ENCODE peak calls at places on chromosome 15, in ten cellular contexts. One of them, this sample, is unnamed.

GRCh38 chr15:66931768-66932633 is 133.4 kb upstream of the SMAD3 start:
- DNase-seq in psoas muscle: no peak
- DNase-seq in thoracic aorta: no peak
- DNase-seq in SJSA1: peak; percentile 82
- DNase-seq in right cardiac atrium: no peak
- DNase-seq in thyroid gland: peak; percentile 72
- DNase-seq in heart right ventricle: no peak
- DNase-seq in ovary: no peak
- DNase-seq in neural progenitor cell: peak; percentile 85
- DNase-seq in breast epithelium: no peak
- DNase-seq in this sample: peak; percentile 23

GRCh38 chr15:66621491-66622467 is 56.0 kb upstream of the LCTL start:
- DNase-seq in psoas muscle: no peak
- DNase-seq in thoracic aorta: no peak
- DNase-seq in SJSA1: no peak
- DNase-seq in right cardiac atrium: peak; percentile 76
- DNase-seq in thyroid gland: peak; percentile 33
- DNase-seq in heart right ventricle: no peak
- DNase-seq in ovary: peak; percentile 51
- DNase-seq in neural progenitor cell: peak; percentile 75
- DNase-seq in breast epithelium: no peak
- DNase-seq in this sample: no peak

GRCh38 chr15:26954403-26954802 is 16.6 kb upstream of the GABRG3 start:
- DNase-seq in psoas muscle: no peak
- DNase-seq in thoracic aorta: no peak
- DNase-seq in SJSA1: no peak
- DNase-seq in right cardiac atrium: no peak
- DNase-seq in thyroid gland: no peak
- DNase-seq in heart right ventricle: no peak
- DNase-seq in ovary: no peak
- DNase-seq in neural progenitor cell: no peak
- DNase-seq in breast epithelium: no peak
- DNase-seq in this sample: no peak

GRCh38 chr15:60695713-60696522 is 217.0 kb upstream of the ICE2 start:
- DNase-seq in psoas muscle: no peak
- DNase-seq in thoracic aorta: no peak
- DNase-seq in SJSA1: no peak
- DNase-seq in right cardiac atrium: no peak
- DNase-seq in thyroid gland: no peak
- DNase-seq in heart right ventricle: no peak
- DNase-seq in ovary: no peak
- DNase-seq in neural progenitor cell: no peak
- DNase-seq in breast epithelium: no peak
- DNase-seq in this sample: no peak

GRCh38 chr15:88619796-88620195 is 1.3 kb upstream of the AEN start:
- DNase-seq in psoas muscle: no peak
- DNase-seq in thoracic aorta: no peak
- DNase-seq in SJSA1: no peak
- DNase-seq in right cardiac atrium: no peak
- DNase-seq in thyroid gland: no peak
- DNase-seq in heart right ventricle: no peak
- DNase-seq in ovary: no peak
- DNase-seq in neural progenitor cell: no peak
- DNase-seq in breast epithelium: no peak
- DNase-seq in this sample: no peak

GRCh38 chr15:26449296-26449695 is 323.6 kb downstream of the GABRB3 start:
- DNase-seq in psoas muscle: no peak
- DNase-seq in thoracic aorta: no peak
- DNase-seq in SJSA1: no peak
- DNase-seq in right cardiac atrium: no peak
- DNase-seq in thyroid gland: no peak
- DNase-seq in heart right ventricle: no peak
- DNase-seq in ovary: no peak
- DNase-seq in neural progenitor cell: no peak
- DNase-seq in breast epithelium: no peak
- DNase-seq in this sample: no peak

GRCh38 chr15:40241305-40242215 is 2.7 kb downstream of the PAK6 start:
- DNase-seq in psoas muscle: no peak
- DNase-seq in thoracic aorta: no peak
- DNase-seq in SJSA1: no peak
- DNase-seq in right cardiac atrium: no peak
- DNase-seq in thyroid gland: no peak
- DNase-seq in heart right ventricle: no peak
- DNase-seq in ovary: no peak
- DNase-seq in neural progenitor cell: no peak
- DNase-seq in breast epithelium: peak; percentile 14
- DNase-seq in this sample: no peak

GRCh38 chr15:33913459-33913858 is 54.8 kb upstream of the CHRM5 start:
- DNase-seq in psoas muscle: no peak
- DNase-seq in thoracic aorta: no peak
- DNase-seq in SJSA1: no peak
- DNase-seq in right cardiac atrium: no peak
- DNase-seq in thyroid gland: no peak
- DNase-seq in heart right ventricle: no peak
- DNase-seq in ovary: no peak
- DNase-seq in neural progenitor cell: no peak
- DNase-seq in breast epithelium: no peak
- DNase-seq in this sample: no peak

GRCh38 chr15:52102468-52102867 is 10.1 kb downstream of the BCL2L10 start:
- DNase-seq in psoas muscle: no peak
- DNase-seq in thoracic aorta: no peak
- DNase-seq in SJSA1: no peak
- DNase-seq in right cardiac atrium: no peak
- DNase-seq in thyroid gland: no peak
- DNase-seq in heart right ventricle: no peak
- DNase-seq in ovary: no peak
- DNase-seq in neural progenitor cell: no peak
- DNase-seq in breast epithelium: no peak
- DNase-seq in this sample: no peak

GRCh38 chr15:95770191-95770590 is 560.3 kb upstream of the NR2F2 start:
- DNase-seq in psoas muscle: no peak
- DNase-seq in thoracic aorta: no peak
- DNase-seq in SJSA1: peak; percentile 49
- DNase-seq in right cardiac atrium: no peak
- DNase-seq in thyroid gland: no peak
- DNase-seq in heart right ventricle: no peak
- DNase-seq in ovary: no peak
- DNase-seq in neural progenitor cell: no peak
- DNase-seq in breast epithelium: no peak
- DNase-seq in this sample: no peak

GRCh38 chr15:98124576-98124975 is 164.1 kb downstream of the ARRDC4 start:
- DNase-seq in psoas muscle: no peak
- DNase-seq in thoracic aorta: no peak
- DNase-seq in SJSA1: no peak
- DNase-seq in right cardiac atrium: no peak
- DNase-seq in thyroid gland: no peak
- DNase-seq in heart right ventricle: no peak
- DNase-seq in ovary: no peak
- DNase-seq in neural progenitor cell: no peak
- DNase-seq in breast epithelium: no peak
- DNase-seq in this sample: no peak

GRCh38 chr15:98121957-98122356 is 161.5 kb downstream of the ARRDC4 start:
- DNase-seq in psoas muscle: no peak
- DNase-seq in thoracic aorta: no peak
- DNase-seq in SJSA1: no peak
- DNase-seq in right cardiac atrium: no peak
- DNase-seq in thyroid gland: no peak
- DNase-seq in heart right ventricle: no peak
- DNase-seq in ovary: no peak
- DNase-seq in neural progenitor cell: no peak
- DNase-seq in breast epithelium: no peak
- DNase-seq in this sample: no peak

GRCh38 chr15:98123834-98124233 is 163.3 kb downstream of the ARRDC4 start:
- DNase-seq in psoas muscle: no peak
- DNase-seq in thoracic aorta: no peak
- DNase-seq in SJSA1: no peak
- DNase-seq in right cardiac atrium: no peak
- DNase-seq in thyroid gland: no peak
- DNase-seq in heart right ventricle: no peak
- DNase-seq in ovary: no peak
- DNase-seq in neural progenitor cell: no peak
- DNase-seq in breast epithelium: no peak
- DNase-seq in this sample: no peak

GRCh38 chr15:98121514-98121913 is 161.0 kb downstream of the ARRDC4 start:
- DNase-seq in psoas muscle: no peak
- DNase-seq in thoracic aorta: no peak
- DNase-seq in SJSA1: no peak
- DNase-seq in right cardiac atrium: no peak
- DNase-seq in thyroid gland: no peak
- DNase-seq in heart right ventricle: no peak
- DNase-seq in ovary: no peak
- DNase-seq in neural progenitor cell: no peak
- DNase-seq in breast epithelium: no peak
- DNase-seq in this sample: no peak

DNA sequence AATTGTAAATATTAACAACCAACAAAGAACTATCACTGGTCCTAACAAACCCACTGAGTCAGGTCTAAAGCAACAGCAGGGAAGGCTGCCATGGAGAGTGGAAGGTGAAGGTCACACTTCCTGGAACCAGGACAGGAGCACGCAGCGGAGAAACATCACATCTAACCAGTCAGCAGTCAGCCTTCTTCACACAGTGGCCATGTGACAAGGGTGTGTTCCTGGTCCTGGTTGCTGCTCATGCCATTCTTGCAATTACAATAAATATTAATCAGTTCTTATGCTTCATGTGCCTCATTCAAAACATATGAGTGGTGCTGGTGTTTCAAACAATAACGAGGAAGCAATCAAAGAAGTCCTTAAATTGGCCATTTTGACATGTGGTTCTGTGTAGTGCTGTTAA is 162.8 kb downstream of the ARRDC4 start:
- DNase-seq in psoas muscle: no peak
- DNase-seq in thoracic aorta: no peak
- DNase-seq in SJSA1: no peak
- DNase-seq in right cardiac atrium: no peak
- DNase-seq in thyroid gland: no peak
- DNase-seq in heart right ventricle: no peak
- DNase-seq in ovary: no peak
- DNase-seq in neural progenitor cell: no peak
- DNase-seq in breast epithelium: no peak
- DNase-seq in this sample: no peak
- H3K27ac ChIP-seq in psoas muscle: no peak overlapping the region
- H3K27ac ChIP-seq in thoracic aorta: no peak overlapping the region
- H3K27ac ChIP-seq in SJSA1: no peak overlapping the region
- H3K27ac ChIP-seq in right cardiac atrium: no peak overlapping the region
- H3K27ac ChIP-seq in thyroid gland: no peak overlapping the region
- H3K27ac ChIP-seq in heart right ventricle: no peak overlapping the region
- H3K27ac ChIP-seq in ovary: no peak overlapping the region
- H3K27ac ChIP-seq in neural progenitor cell: no peak overlapping the region
- H3K27ac ChIP-seq in breast epithelium: no peak overlapping the region
- H3K27ac ChIP-seq in this sample: no peak overlapping the region

GRCh38 chr15:100373942-100374341 is 32.2 kb upstream of the ADAMTS17 start:
- DNase-seq in psoas muscle: no peak
- DNase-seq in thoracic aorta: no peak
- DNase-seq in SJSA1: no peak
- DNase-seq in right cardiac atrium: peak; percentile 32
- DNase-seq in thyroid gland: no peak
- DNase-seq in heart right ventricle: no peak
- DNase-seq in ovary: no peak
- DNase-seq in neural progenitor cell: no peak
- DNase-seq in breast epithelium: no peak
- DNase-seq in this sample: no peak
- H3K4me3 ChIP-seq in psoas muscle: no peak overlapping the region
- H3K4me3 ChIP-seq in thoracic aorta: peak overlapping the region; percentile 82
- H3K4me3 ChIP-seq in SJSA1: no peak overlapping the region
- H3K4me3 ChIP-seq in right cardiac atrium: peak overlapping the region; percentile 41
- H3K4me3 ChIP-seq in thyroid gland: no peak overlapping the region
- H3K4me3 ChIP-seq in heart right ventricle: peak overlapping the region; percentile 37
- H3K4me3 ChIP-seq in ovary: peak overlapping the region; percentile 52
- H3K4me3 ChIP-seq in neural progenitor cell: peak overlapping the region; percentile 55
- H3K4me3 ChIP-seq in breast epithelium: peak overlapping the region; percentile 57
- H3K4me3 ChIP-seq in this sample: peak overlapping the region; percentile 44

GRCh38 chr15:70504305-70504951 is 258.9 kb downstream of the UACA start:
- DNase-seq in psoas muscle: peak; percentile 81
- DNase-seq in thoracic aorta: peak; percentile 39
- DNase-seq in SJSA1: peak; percentile 63
- DNase-seq in right cardiac atrium: peak; percentile 79
- DNase-seq in thyroid gland: peak; percentile 16
- DNase-seq in heart right ventricle: peak; percentile 57
- DNase-seq in ovary: peak; percentile 76
- DNase-seq in neural progenitor cell: no peak
- DNase-seq in breast epithelium: peak; percentile 53
- DNase-seq in this sample: no peak

GRCh38 chr15:70502576-70502975 is 260.8 kb downstream of the UACA start:
- DNase-seq in psoas muscle: no peak
- DNase-seq in thoracic aorta: no peak
- DNase-seq in SJSA1: no peak
- DNase-seq in right cardiac atrium: no peak
- DNase-seq in thyroid gland: no peak
- DNase-seq in heart right ventricle: no peak
- DNase-seq in ovary: no peak
- DNase-seq in neural progenitor cell: no peak
- DNase-seq in breast epithelium: no peak
- DNase-seq in this sample: no peak

GRCh38 chr15:70501849-70502248 is 261.5 kb downstream of the UACA start:
- DNase-seq in psoas muscle: no peak
- DNase-seq in thoracic aorta: no peak
- DNase-seq in SJSA1: no peak
- DNase-seq in right cardiac atrium: no peak
- DNase-seq in thyroid gland: no peak
- DNase-seq in heart right ventricle: no peak
- DNase-seq in ovary: no peak
- DNase-seq in neural progenitor cell: no peak
- DNase-seq in breast epithelium: no peak
- DNase-seq in this sample: no peak

GRCh38 chr15:70503798-70504304 is 259.5 kb downstream of the UACA start:
- DNase-seq in psoas muscle: no peak
- DNase-seq in thoracic aorta: no peak
- DNase-seq in SJSA1: no peak
- DNase-seq in right cardiac atrium: no peak
- DNase-seq in thyroid gland: no peak
- DNase-seq in heart right ventricle: no peak
- DNase-seq in ovary: no peak
- DNase-seq in neural progenitor cell: no peak
- DNase-seq in breast epithelium: no peak
- DNase-seq in this sample: no peak

GRCh38 chr15:70503073-70503745 is 260.1 kb downstream of the UACA start:
- DNase-seq in psoas muscle: no peak
- DNase-seq in thoracic aorta: no peak
- DNase-seq in SJSA1: no peak
- DNase-seq in right cardiac atrium: no peak
- DNase-seq in thyroid gland: no peak
- DNase-seq in heart right ventricle: no peak
- DNase-seq in ovary: no peak
- DNase-seq in neural progenitor cell: no peak
- DNase-seq in breast epithelium: no peak
- DNase-seq in this sample: no peak
- H3K27ac ChIP-seq in psoas muscle: no peak overlapping the region
- H3K27ac ChIP-seq in thoracic aorta: no peak overlapping the region
- H3K27ac ChIP-seq in SJSA1: no peak overlapping the region
- H3K27ac ChIP-seq in right cardiac atrium: no peak overlapping the region
- H3K27ac ChIP-seq in thyroid gland: no peak overlapping the region
- H3K27ac ChIP-seq in heart right ventricle: no peak overlapping the region
- H3K27ac ChIP-seq in ovary: no peak overlapping the region
- H3K27ac ChIP-seq in neural progenitor cell: no peak overlapping the region
- H3K27ac ChIP-seq in breast epithelium: no peak overlapping the region
- H3K27ac ChIP-seq in this sample: no peak overlapping the region

DNA sequence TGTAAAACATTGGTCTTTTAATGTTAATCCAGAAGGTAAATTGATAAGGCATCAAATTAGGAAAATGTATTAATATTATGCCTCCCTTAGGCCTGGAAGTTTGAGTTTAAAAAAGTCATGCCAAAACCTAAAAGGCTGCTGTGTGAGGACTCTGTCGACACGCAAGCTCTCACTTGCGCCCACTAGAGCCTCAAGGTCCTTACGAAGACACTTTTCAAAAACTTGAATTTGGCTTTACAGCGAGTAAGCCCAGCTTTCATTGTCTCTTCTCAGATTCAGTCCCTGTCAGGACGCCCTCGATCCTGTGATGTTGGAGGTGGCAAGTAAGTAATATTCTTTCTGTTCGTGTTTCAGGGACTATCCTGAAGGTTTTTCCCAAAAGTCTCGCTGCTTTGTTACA is 89.7 kb downstream of the CRTC3 start:
- DNase-seq in psoas muscle: no peak
- DNase-seq in thoracic aorta: no peak
- DNase-seq in SJSA1: no peak
- DNase-seq in right cardiac atrium: no peak
- DNase-seq in thyroid gland: no peak
- DNase-seq in heart right ventricle: no peak
- DNase-seq in ovary: no peak
- DNase-seq in neural progenitor cell: no peak
- DNase-seq in breast epithelium: no peak
- DNase-seq in this sample: no peak
- H3K4me3 ChIP-seq in psoas muscle: no peak overlapping the region
- H3K4me3 ChIP-seq in thoracic aorta: no peak overlapping the region
- H3K4me3 ChIP-seq in SJSA1: no peak overlapping the region
- H3K4me3 ChIP-seq in right cardiac atrium: no peak overlapping the region
- H3K4me3 ChIP-seq in thyroid gland: no peak overlapping the region
- H3K4me3 ChIP-seq in heart right ventricle: no peak overlapping the region
- H3K4me3 ChIP-seq in ovary: no peak overlapping the region
- H3K4me3 ChIP-seq in neural progenitor cell: no peak overlapping the region
- H3K4me3 ChIP-seq in breast epithelium: no peak overlapping the region
- H3K4me3 ChIP-seq in this sample: no peak overlapping the region

This sample was measured in upper lobe of left lung.